ENCODE peak calls at places on chromosome 15, in four cellular contexts. F is K562, E is mesendoderm, D is fibroblast of lung. Q is an unnamed sample.

GRCh38 chr15:34023932-34024331 is 15.1 kb downstream of the AVEN start:
- DNase-seq in D (no peak), F (no peak), E (no peak), Q (peak; percentile 43)

GRCh38 chr15:80403712-80404056 is 498 bp upstream of the ARNT2 start:
- DNase-seq in D (no peak), F (no peak), E (peak; percentile 32), Q (no peak)

GRCh38 chr15:101579766-101580165 is 72.4 kb downstream of the TM2D3 start:
- DNase-seq in D (no peak), E (no peak), F (no peak), Q (peak; percentile 4)

GRCh38 chr15:49843725-49844124 is 222.9 kb downstream of the DTWD1 start:
- DNase-seq in F (no peak), D (peak; percentile 25), E (no peak), Q (peak; percentile 8)

GRCh38 chr15:63950911-63951481 is 95.3 kb downstream of the DAPK2 start:
- DNase-seq in D (peak; percentile 77), E (no peak), F (no peak), Q (peak; percentile 91)

GRCh38 chr15:77476999-77477398 is 56.3 kb downstream of the HMG20A start:
- DNase-seq in F (no peak), D (no peak), E (no peak), Q (no peak)

GRCh38 chr15:57509965-57510364 is 81.7 kb upstream of the MYZAP start:
- DNase-seq in D (no peak), F (no peak), E (no peak), Q (no peak)

GRCh38 chr15:100131321-100132224 is 210.2 kb downstream of the ADAMTS17 start:
- DNase-seq in E (no peak), D (peak; percentile 59), F (peak; percentile 78), Q (no peak)

GRCh38 chr15:57122080-57122845 is 203.8 kb downstream of the TCF12 start:
- DNase-seq in E (no peak), F (no peak), D (no peak), Q (no peak)

GRCh38 chr15:47571241-47571640 is 146.1 kb upstream of the SEMA6D start:
- DNase-seq in D (no peak), F (no peak), E (no peak), Q (no peak)

GRCh38 chr15:30978328-30978727 is 13.1 kb downstream of the MTMR10 start:
- DNase-seq in F (peak; percentile 21), E (no peak), D (no peak), Q (no peak)

GRCh38 chr15:77481670-77482069 is 61.0 kb downstream of the HMG20A start:
- DNase-seq in E (no peak), D (peak; percentile 63), F (no peak), Q (peak; percentile 69)

GRCh38 chr15:79680721-79681120 is 216.1 kb downstream of the MTHFS start:
- DNase-seq in E (peak; percentile 17), D (peak; percentile 20), F (no peak), Q (peak; percentile 87)

GRCh38 chr15:80442728-80443403 is 38.7 kb downstream of the ARNT2 start:
- DNase-seq in F (no peak), D (no peak), E (no peak), Q (no peak)

GRCh38 chr15:56772868-56773639 is 39.7 kb upstream of the ZNF280D start:
- DNase-seq in D (peak; percentile 58), F (no peak), E (peak; percentile 12), Q (peak; percentile 53)

GRCh38 chr15:91316123-91316522 is 216.1 kb downstream of the SV2B start:
- DNase-seq in D (no peak), E (no peak), F (no peak), Q (no peak)

GRCh38 chr15:97652700-97653167 is 307.8 kb upstream of the ARRDC4 start:
- DNase-seq in F (no peak), D (no peak), E (peak; percentile 42), Q (no peak)

GRCh38 chr15:90664650-90665287 is 52.4 kb upstream of the BLM start:
- DNase-seq in F (no peak), E (no peak), D (peak; percentile 62), Q (peak; percentile 75)

GRCh38 chr15:45373961-45374360 is 4.4 kb downstream of the GATM start:
- DNase-seq in D (no peak), F (no peak), E (no peak), Q (no peak)

GRCh38 chr15:97177135-97177704 is 783.3 kb upstream of the ARRDC4 start:
- DNase-seq in F (no peak), D (no peak), E (peak; percentile 81), Q (no peak)

GRCh38 chr15:34603095-34603494 is 19.6 kb upstream of the GOLGA8B start:
- DNase-seq in F (no peak), D (peak; percentile 41), E (no peak), Q (no peak)

GRCh38 chr15:87349181-87349580 is 907.4 kb downstream of the NTRK3 start:
- DNase-seq in D (peak; percentile 49), E (peak; percentile 80), F (peak; percentile 16), Q (peak; percentile 38)

GRCh38 chr15:61315471-61315870 is 86.4 kb upstream of the RORA start:
- DNase-seq in F (no peak), E (no peak), D (no peak), Q (no peak)

GRCh38 chr15:60137711-60138396 is 133.7 kb downstream of the FOXB1 start:
- DNase-seq in E (no peak), F (no peak), D (no peak), Q (peak; percentile 71)

GRCh38 chr15:23570466-23570865 is 5.0 kb downstream of the MKRN3 start:
- DNase-seq in D (no peak), E (peak; percentile 2), F (no peak), Q (no peak)

DNA sequence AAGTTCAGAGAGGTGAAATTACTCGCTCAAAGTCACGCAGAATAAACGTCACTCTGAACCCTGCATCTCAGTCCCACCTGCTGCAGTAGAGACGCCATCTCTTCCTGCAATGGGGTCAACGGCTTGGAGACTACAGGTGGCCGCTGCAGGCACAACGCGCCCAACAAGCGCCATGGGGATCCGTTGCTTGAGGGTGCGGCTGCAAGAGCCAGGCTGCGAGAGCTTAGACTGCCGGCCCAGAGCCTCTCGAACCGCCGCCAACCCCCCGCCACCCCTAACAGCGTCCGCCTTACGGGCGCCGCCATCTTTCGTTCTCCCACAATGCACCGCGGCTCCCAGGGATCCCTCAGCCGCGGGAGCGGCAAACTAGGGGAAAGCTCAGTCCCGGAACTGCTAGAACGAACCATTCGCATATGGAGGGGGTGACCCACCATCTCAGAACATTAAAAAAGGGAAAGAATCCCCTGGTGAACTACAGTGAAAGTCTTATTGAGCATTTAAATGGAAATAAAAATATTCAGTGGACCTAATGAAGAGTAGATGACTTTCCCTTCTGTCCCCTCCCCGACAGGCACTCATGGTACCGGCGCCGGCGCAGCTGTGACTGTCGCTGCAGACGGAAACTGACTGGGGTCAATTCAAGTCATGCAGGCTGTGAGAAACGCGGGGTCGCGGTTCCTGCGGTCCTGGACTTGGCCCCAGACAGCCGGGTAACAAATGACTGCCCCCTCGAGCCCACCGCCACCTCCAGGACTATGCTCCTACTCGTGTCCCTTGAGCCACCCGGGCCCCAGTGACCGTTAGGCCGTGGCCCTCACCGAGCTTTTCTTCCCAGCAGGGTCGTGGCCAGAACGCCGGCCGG is at the start of the genes MRPL46 and MRPS11:
- DNase-seq in E (peak; percentile 94), F (peak; percentile 91), D (peak; percentile 91), Q (peak; percentile 94)
- H3K79me2 ChIP-seq in E (peaks cover 22% of the 10 kb centered on the region), F (peaks cover 50% of the 10 kb centered on the region), D (peaks cover 25% of the 10 kb centered on the region), Q (peaks cover 72% of the 10 kb centered on the region)

GRCh38 chr15:92893200-92893599 is 6.9 kb upstream of the CHD2 start:
- DNase-seq in D (no peak), E (no peak), F (no peak), Q (no peak)
- H3K79me2 ChIP-seq in D (peaks cover 99% of the 10 kb centered on the region), E (peaks cover 42% of the 10 kb centered on the region), F (peaks cover 99% of the 10 kb centered on the region), Q (peaks cover 100% of the 10 kb centered on the region)

DNA sequence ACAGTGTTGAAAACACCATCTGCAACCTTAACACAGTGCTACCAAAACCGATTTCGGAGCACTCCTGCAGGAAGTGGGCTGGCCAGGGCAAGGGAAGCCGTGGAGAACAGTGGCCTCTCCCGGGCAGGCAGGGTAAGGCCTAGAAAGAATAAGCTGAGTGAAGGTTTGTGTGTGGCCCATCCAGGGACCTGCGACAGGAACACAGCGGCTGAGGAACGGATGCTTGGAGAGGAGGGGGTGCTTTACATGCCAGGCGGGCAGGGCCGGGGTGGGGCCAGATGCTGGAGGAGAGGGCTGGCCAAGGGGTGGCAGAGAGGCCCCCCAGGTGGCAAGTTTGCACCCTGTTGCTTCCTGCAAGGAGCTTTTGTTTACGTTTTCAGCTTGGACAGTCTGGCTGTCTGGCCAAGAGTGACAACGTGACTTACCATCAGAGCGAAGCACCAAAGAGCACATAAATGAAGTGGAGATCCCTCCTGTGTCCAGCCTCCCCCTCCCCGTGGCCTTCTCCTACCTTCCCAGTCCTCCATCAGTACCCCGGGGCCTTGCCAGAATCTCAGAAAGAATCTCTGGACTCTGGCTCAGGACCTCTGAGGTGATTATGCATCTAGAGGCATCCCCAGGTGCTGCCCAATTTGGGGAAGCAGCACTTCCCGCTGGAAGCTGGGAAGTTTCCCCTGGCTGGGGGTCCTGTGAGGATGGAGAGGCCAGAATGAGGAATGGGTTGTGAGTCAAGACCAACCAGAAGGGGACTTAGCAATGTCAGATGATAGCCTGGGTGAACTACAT is 156.4 kb downstream of the PGPEP1L start:
- DNase-seq in D (peak; percentile 76), F (peak; percentile 27), E (peak; percentile 91), Q (peak; percentile 85)
- H3K79me2 ChIP-seq in D (peaks cover 36% of the 10 kb centered on the region), F (no peaks in the 10 kb centered on the region), E (peaks cover 81% of the 10 kb centered on the region), Q (peaks cover 96% of the 10 kb centered on the region)

DNA sequence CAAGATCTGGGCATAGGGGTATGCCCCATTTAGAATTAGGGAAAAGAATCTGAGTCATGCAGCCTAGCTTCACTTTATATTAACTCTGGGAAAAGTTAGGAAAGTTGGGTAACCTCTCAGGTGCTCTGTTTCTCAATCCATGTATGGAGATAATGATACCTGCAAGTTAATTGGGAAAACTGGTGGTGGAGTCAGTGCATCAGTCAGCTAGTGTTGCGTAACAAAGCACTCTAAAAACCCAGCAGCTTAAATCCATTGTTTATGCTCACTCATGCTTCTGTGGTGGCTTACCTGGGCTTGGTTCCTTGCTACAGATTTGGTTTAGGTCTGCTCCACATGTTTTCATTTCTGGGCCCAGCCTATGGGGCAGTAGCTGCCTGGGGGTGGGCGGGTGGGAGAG is 91.0 kb downstream of the SMAD3 start:
- DNase-seq in E (no peak), F (no peak), D (no peak), Q (no peak)
- H3K79me2 ChIP-seq in E (no peaks in the 10 kb centered on the region), F (no peaks in the 10 kb centered on the region), D (peaks cover 96% of the 10 kb centered on the region), Q (peaks cover 96% of the 10 kb centered on the region)

GRCh38 chr15:62455441-62455921 is 290.4 kb upstream of the C2CD4B start:
- DNase-seq in D (no peak), F (no peak), E (no peak), Q (no peak)

GRCh38 chr15:62456011-62456920 is 291.2 kb upstream of the C2CD4B start:
- DNase-seq in F (no peak), D (no peak), E (no peak), Q (peak; percentile 27)

GRCh38 chr15:62453356-62453755 is 288.3 kb upstream of the C2CD4B start:
- DNase-seq in F (no peak), E (no peak), D (peak; percentile 37), Q (peak; percentile 52)

GRCh38 chr15:62453979-62454378 is 288.9 kb upstream of the C2CD4B start:
- DNase-seq in E (no peak), D (peak; percentile 59), F (no peak), Q (peak; percentile 86)

GRCh38 chr15:62454567-62455172 is 289.6 kb upstream of the C2CD4B start:
- DNase-seq in F (no peak), D (no peak), E (no peak), Q (peak; percentile 35)
- H3K79me2 ChIP-seq in F (no peaks in the 10 kb centered on the region), D (no peaks in the 10 kb centered on the region), E (peaks cover 4% of the 10 kb centered on the region), Q (peaks cover 83% of the 10 kb centered on the region)